ENCODE peak calls at places on chromosomes 4 and X, in five cellular contexts. One of them, this sample, is unnamed. For H3K36me3 and H4K20me1, the result is how much of the 10 kb centered on the place peaks cover.

GRCh38 chr4:837772-838171 is 11.8 kb upstream of the CPLX1 start:
- DNase-seq in GM23248: no peak
- DNase-seq in fibroblast of lung: no peak
- DNase-seq in H1: no peak
- DNase-seq in IMR-90: no peak
- DNase-seq in this sample: no peak

GRCh38 chr4:176729489-176729888 is 63.2 kb downstream of the VEGFC start:
- DNase-seq in GM23248: no peak
- DNase-seq in fibroblast of lung: peak
- DNase-seq in H1: no peak
- DNase-seq in IMR-90: peak
- DNase-seq in this sample: no peak

GRCh38 chr4:61740950-61741638 is 541.0 kb downstream of the ADGRL3 start:
- DNase-seq in GM23248: no peak
- DNase-seq in fibroblast of lung: peak
- DNase-seq in H1: no peak
- DNase-seq in IMR-90: no peak
- DNase-seq in this sample: no peak

GRCh38 chr4:88897180-88897579 is 159.8 kb downstream of the FAM13A start:
- DNase-seq in GM23248: peak
- DNase-seq in fibroblast of lung: no peak
- DNase-seq in H1: no peak
- DNase-seq in IMR-90: peak
- DNase-seq in this sample: peak

GRCh38 chrX:9682456-9682855 is 83.2 kb downstream of the GPR143 start:
- DNase-seq in GM23248: no peak
- DNase-seq in fibroblast of lung: peak
- DNase-seq in H1: peak
- DNase-seq in IMR-90: peak
- DNase-seq in this sample: no peak

GRCh38 chrX:119459181-119459580 is 9.1 kb upstream of the SLC25A5 start:
- DNase-seq in GM23248: peak
- DNase-seq in fibroblast of lung: no peak
- DNase-seq in H1: no peak
- DNase-seq in IMR-90: peak
- DNase-seq in this sample: no peak

GRCh38 chr4:825063-825968 is 613 bp downstream of the CPLX1 start:
- DNase-seq in GM23248: peak
- DNase-seq in fibroblast of lung: no peak
- DNase-seq in H1: peak
- DNase-seq in IMR-90: no peak
- DNase-seq in this sample: no peak

GRCh38 chr4:20532871-20533870 is 167.1 kb upstream of the PACRGL start:
- DNase-seq in GM23248: peak
- DNase-seq in fibroblast of lung: peak
- DNase-seq in H1: no peak
- DNase-seq in IMR-90: peak
- DNase-seq in this sample: no peak

GRCh38 chr4:182894681-182895275 is 22.4 kb downstream of the DCTD start:
- DNase-seq in GM23248: no peak
- DNase-seq in fibroblast of lung: no peak
- DNase-seq in H1: peak
- DNase-seq in IMR-90: no peak
- DNase-seq in this sample: no peak

GRCh38 chrX:44202596-44202995 is 140.9 kb downstream of the EFHC2 start:
- DNase-seq in GM23248: no peak
- DNase-seq in fibroblast of lung: no peak
- DNase-seq in H1: no peak
- DNase-seq in IMR-90: no peak
- DNase-seq in this sample: no peak

GRCh38 chr4:16067515-16067914 is 16.3 kb downstream of the PROM1 start:
- DNase-seq in GM23248: no peak
- DNase-seq in fibroblast of lung: no peak
- DNase-seq in H1: no peak
- DNase-seq in IMR-90: no peak
- DNase-seq in this sample: no peak

GRCh38 chr4:170025523-170026252 is 507 bp downstream of the MFAP3L start:
- DNase-seq in GM23248: peak
- DNase-seq in fibroblast of lung: peak
- DNase-seq in H1: peak
- DNase-seq in IMR-90: no peak
- DNase-seq in this sample: no peak

GRCh38 chrX:40012039-40012799 is 85.5 kb downstream of the BCOR start:
- DNase-seq in GM23248: peak
- DNase-seq in fibroblast of lung: peak
- DNase-seq in H1: peak
- DNase-seq in IMR-90: peak
- DNase-seq in this sample: no peak

GRCh38 chr4:137203601-137204000 is 328.7 kb downstream of the PCDH18 start:
- DNase-seq in GM23248: peak
- DNase-seq in fibroblast of lung: peak
- DNase-seq in H1: no peak
- DNase-seq in IMR-90: peak
- DNase-seq in this sample: no peak

DNA sequence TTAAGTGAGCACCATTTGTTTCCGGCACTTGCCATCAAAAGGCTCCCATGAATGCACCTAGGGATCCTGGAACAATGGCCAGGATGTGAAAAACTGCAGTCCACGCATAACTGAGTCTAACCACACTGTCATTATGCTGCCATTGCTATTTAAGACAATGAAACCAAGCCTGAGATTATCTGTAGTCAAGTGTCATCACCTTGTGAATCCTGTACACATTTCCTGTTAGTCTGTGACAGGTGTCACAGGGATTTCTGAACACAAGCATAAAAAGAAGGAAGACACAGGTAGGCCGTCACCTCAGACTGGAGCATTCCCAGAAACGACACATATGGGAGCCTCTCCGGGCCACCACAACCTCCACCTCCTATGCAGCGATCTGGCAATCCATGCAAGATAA is 66.7 kb downstream of the HADH start:
- DNase-seq in GM23248: no peak
- DNase-seq in fibroblast of lung: no peak
- DNase-seq in H1: no peak
- DNase-seq in IMR-90: no peak
- DNase-seq in this sample: no peak
- H3K36me3 ChIP-seq in GM23248: under half
- H3K36me3 ChIP-seq in fibroblast of lung: under half
- H3K36me3 ChIP-seq in H1: under half
- H3K36me3 ChIP-seq in IMR-90: under half
- H3K36me3 ChIP-seq in this sample: under half

GRCh38 chrX:71067727-71068051 is 445 bp downstream of the SNX12 start:
- DNase-seq in GM23248: no peak
- DNase-seq in fibroblast of lung: no peak
- DNase-seq in H1: no peak
- DNase-seq in IMR-90: no peak
- DNase-seq in this sample: no peak

GRCh38 chrX:71068052-71068918 is at the start of gene SNX12:
- DNase-seq in GM23248: peak
- DNase-seq in fibroblast of lung: peak
- DNase-seq in H1: peak
- DNase-seq in IMR-90: peak
- DNase-seq in this sample: peak

GRCh38 chrX:71070531-71070930 is 2.4 kb upstream of the SNX12 start:
- DNase-seq in GM23248: no peak
- DNase-seq in fibroblast of lung: no peak
- DNase-seq in H1: no peak
- DNase-seq in IMR-90: no peak
- DNase-seq in this sample: no peak

GRCh38 chrX:71067079-71067478 is 1.1 kb downstream of the SNX12 start:
- DNase-seq in GM23248: peak
- DNase-seq in fibroblast of lung: no peak
- DNase-seq in H1: no peak
- DNase-seq in IMR-90: no peak
- DNase-seq in this sample: no peak
- H4K20me1 ChIP-seq in GM23248: under half
- H4K20me1 ChIP-seq in fibroblast of lung: under half
- H4K20me1 ChIP-seq in H1: under half
- H4K20me1 ChIP-seq in IMR-90: under half
- H4K20me1 ChIP-seq in this sample: under half

GRCh38 chrX:130136497-130136896 is 26.2 kb upstream of the ELF4 start:
- DNase-seq in GM23248: no peak
- DNase-seq in fibroblast of lung: no peak
- DNase-seq in H1: no peak
- DNase-seq in IMR-90: no peak
- DNase-seq in this sample: no peak
- H3K36me3 ChIP-seq in GM23248: under half
- H3K36me3 ChIP-seq in fibroblast of lung: under half
- H3K36me3 ChIP-seq in H1: under half
- H3K36me3 ChIP-seq in IMR-90: under half
- H3K36me3 ChIP-seq in this sample: under half

GRCh38 chr4:13267091-13267490 is 217.0 kb downstream of the RAB28 start:
- DNase-seq in GM23248: no peak
- DNase-seq in fibroblast of lung: no peak
- DNase-seq in H1: no peak
- DNase-seq in IMR-90: no peak
- DNase-seq in this sample: no peak

GRCh38 chr4:13268713-13269112 is 215.4 kb downstream of the RAB28 start:
- DNase-seq in GM23248: no peak
- DNase-seq in fibroblast of lung: no peak
- DNase-seq in H1: no peak
- DNase-seq in IMR-90: no peak
- DNase-seq in this sample: no peak

GRCh38 chr4:13264126-13264525 is 220.0 kb downstream of the RAB28 start:
- DNase-seq in GM23248: peak
- DNase-seq in fibroblast of lung: no peak
- DNase-seq in H1: no peak
- DNase-seq in IMR-90: no peak
- DNase-seq in this sample: no peak

GRCh38 chr4:13266687-13267086 is 217.5 kb downstream of the RAB28 start:
- DNase-seq in GM23248: no peak
- DNase-seq in fibroblast of lung: no peak
- DNase-seq in H1: no peak
- DNase-seq in IMR-90: no peak
- DNase-seq in this sample: no peak

GRCh38 chr4:13268165-13268564 is 216.0 kb downstream of the RAB28 start:
- DNase-seq in GM23248: no peak
- DNase-seq in fibroblast of lung: no peak
- DNase-seq in H1: no peak
- DNase-seq in IMR-90: no peak
- DNase-seq in this sample: no peak
- H4K20me1 ChIP-seq in GM23248: under half
- H4K20me1 ChIP-seq in fibroblast of lung: under half
- H4K20me1 ChIP-seq in H1: under half
- H4K20me1 ChIP-seq in IMR-90: under half
- H4K20me1 ChIP-seq in this sample: under half

GRCh38 chrX:298993-299392 is 17.8 kb downstream of the PLCXD1 start:
- DNase-seq in GM23248: no peak
- DNase-seq in fibroblast of lung: no peak
- DNase-seq in H1: no peak
- DNase-seq in IMR-90: no peak
- DNase-seq in this sample: no peak
- H3K36me3 ChIP-seq in GM23248: under half
- H3K36me3 ChIP-seq in fibroblast of lung: under half
- H3K36me3 ChIP-seq in H1: under half
- H3K36me3 ChIP-seq in IMR-90: under half
- H3K36me3 ChIP-seq in this sample: under half

GRCh38 chr4:42637861-42638260 is 19.0 kb downstream of the ATP8A1 start:
- DNase-seq in GM23248: no peak
- DNase-seq in fibroblast of lung: no peak
- DNase-seq in H1: no peak
- DNase-seq in IMR-90: no peak
- DNase-seq in this sample: no peak

GRCh38 chr4:42638276-42638675 is 18.6 kb downstream of the ATP8A1 start:
- DNase-seq in GM23248: no peak
- DNase-seq in fibroblast of lung: no peak
- DNase-seq in H1: no peak
- DNase-seq in IMR-90: no peak
- DNase-seq in this sample: no peak

GRCh38 chr4:42636591-42636990 is 20.3 kb downstream of the ATP8A1 start:
- DNase-seq in GM23248: no peak
- DNase-seq in fibroblast of lung: no peak
- DNase-seq in H1: no peak
- DNase-seq in IMR-90: no peak
- DNase-seq in this sample: no peak

GRCh38 chr4:42638993-42639392 is 17.9 kb downstream of the ATP8A1 start:
- DNase-seq in GM23248: no peak
- DNase-seq in fibroblast of lung: no peak
- DNase-seq in H1: no peak
- DNase-seq in IMR-90: no peak
- DNase-seq in this sample: no peak

DNA sequence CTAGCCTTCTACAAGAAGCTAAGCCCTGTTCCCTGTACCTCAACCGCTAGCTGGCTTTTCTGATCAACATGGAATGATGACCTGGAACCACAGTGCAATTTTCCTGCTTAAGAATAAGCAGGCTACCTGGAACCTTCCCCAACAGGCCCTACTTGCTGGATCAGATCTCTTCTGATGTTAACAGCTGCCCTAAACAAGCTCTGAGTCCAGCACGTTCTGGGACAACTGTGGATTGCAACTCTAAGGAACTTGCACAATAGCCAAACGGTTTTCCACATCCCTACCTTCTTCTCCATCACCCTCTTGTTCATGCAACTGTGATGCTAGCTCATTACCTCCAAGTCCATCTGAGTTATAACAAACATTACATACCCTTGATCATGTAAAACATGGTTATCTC is 19.8 kb downstream of the ATP8A1 start:
- DNase-seq in GM23248: no peak
- DNase-seq in fibroblast of lung: no peak
- DNase-seq in H1: no peak
- DNase-seq in IMR-90: no peak
- DNase-seq in this sample: no peak
- H4K20me1 ChIP-seq in GM23248: under half
- H4K20me1 ChIP-seq in fibroblast of lung: under half
- H4K20me1 ChIP-seq in H1: under half
- H4K20me1 ChIP-seq in IMR-90: under half
- H4K20me1 ChIP-seq in this sample: under half

GRCh38 chr4:5797866-5798265 is 86.9 kb downstream of the EVC start:
- DNase-seq in GM23248: no peak
- DNase-seq in fibroblast of lung: no peak
- DNase-seq in H1: no peak
- DNase-seq in IMR-90: no peak
- DNase-seq in this sample: no peak
- H3K36me3 ChIP-seq in GM23248: under half
- H3K36me3 ChIP-seq in fibroblast of lung: under half
- H3K36me3 ChIP-seq in H1: under half
- H3K36me3 ChIP-seq in IMR-90: half or more
- H3K36me3 ChIP-seq in this sample: under half